ENCODE peak calls at places on chromosome X, in four cellular contexts. G is nephron progenitor cell, J is IMR-90, P is GM06990. D is an unnamed sample.

GRCh38 chrX:7110821-7111276 is 36.7 kb upstream of the STS start:
- DNase-seq in P (peak), G (no peak), J (no peak), D (no peak)

GRCh38 chrX:132294192-132294591 is 74.9 kb upstream of the RAP2C start:
- DNase-seq in J (no peak), P (no peak), G (no peak), D (no peak)

GRCh38 chrX:136762820-136763452 is 17.8 kb downstream of the ARHGEF6 start:
- DNase-seq in J (no peak), G (no peak), P (peak), D (no peak)

GRCh38 chrX:13101439-13102139 is 57.2 kb upstream of the FAM9C start:
- DNase-seq in P (no peak), G (no peak), J (peak), D (peak)

GRCh38 chrX:130340271-130340670 is 552 bp downstream of the SLC25A14 start:
- DNase-seq in P (no peak), J (no peak), G (no peak), D (no peak)

GRCh38 chrX:13220916-13221315 is 98.9 kb downstream of the ATXN3L start:
- DNase-seq in P (no peak), G (no peak), J (peak), D (peak)

GRCh38 chrX:40646489-40647306 is 663 bp downstream of the CXorf38 start:
- DNase-seq in J (peak), G (peak), P (peak), D (peak)

GRCh38 chrX:68728186-68728585 is 80.7 kb downstream of the STARD8 start:
- DNase-seq in G (no peak), J (no peak), P (no peak), D (no peak)

GRCh38 chrX:21645437-21646220 is 12.5 kb downstream of the KLHL34 start:
- DNase-seq in J (no peak), P (no peak), G (no peak), D (no peak)

GRCh38 chrX:143336261-143336660 is 181.0 kb downstream of the SPANXN3 start:
- DNase-seq in J (no peak), G (no peak), P (no peak), D (no peak)

GRCh38 chrX:52988985-52989917 is 30.9 kb upstream of the FAM156A start:
- DNase-seq in J (no peak), G (no peak), P (no peak), D (peak)

GRCh38 chrX:120824021-120824420 is 51.6 kb downstream of the CT47B1 start:
- DNase-seq in P (no peak), G (no peak), J (no peak), D (no peak)

GRCh38 chrX:48793935-48794334 is 7.5 kb downstream of the GATA1 start:
- DNase-seq in P (no peak), G (no peak), J (no peak), D (no peak)

DNA sequence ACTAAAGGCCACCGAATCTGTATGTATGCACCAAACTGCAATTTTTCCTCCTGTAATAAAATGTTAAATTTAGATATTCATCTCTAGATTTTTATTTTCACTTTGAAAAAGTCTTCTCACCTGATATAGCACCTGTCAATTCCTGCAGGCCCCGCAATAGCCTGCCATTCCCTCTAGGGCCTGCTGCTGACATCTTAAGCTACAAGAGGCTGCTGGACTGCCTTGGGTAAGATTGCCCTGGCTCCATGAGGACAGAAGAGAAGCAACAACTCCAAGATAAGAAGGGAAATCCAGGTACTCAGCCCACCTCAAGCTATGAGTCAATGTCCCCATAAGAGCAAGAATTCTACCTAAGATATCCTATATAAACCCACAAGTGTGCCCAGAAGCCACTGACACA is 230.2 kb upstream of the AGTR2 start:
- DNase-seq in J (no peak), G (no peak), P (peak), D (no peak)
- TF ChIP-seq CTCF in J (no peak), G (no peak), P (peak), D (no peak)

GRCh38 chrX:42934020-42934701 is 156.2 kb upstream of the PPP1R2C start:
- DNase-seq in P (peak), G (no peak), J (no peak), D (no peak)
- TF ChIP-seq CTCF in P (no peak), G (no peak), J (no peak), D (no peak)

GRCh38 chrX:103211012-103211715 is 3.7 kb upstream of the BEX4 start:
- DNase-seq in P (no peak), G (peak), J (peak), D (peak)
- TF ChIP-seq CTCF in P (peak), G (peak), J (peak), D (peak)

DNA sequence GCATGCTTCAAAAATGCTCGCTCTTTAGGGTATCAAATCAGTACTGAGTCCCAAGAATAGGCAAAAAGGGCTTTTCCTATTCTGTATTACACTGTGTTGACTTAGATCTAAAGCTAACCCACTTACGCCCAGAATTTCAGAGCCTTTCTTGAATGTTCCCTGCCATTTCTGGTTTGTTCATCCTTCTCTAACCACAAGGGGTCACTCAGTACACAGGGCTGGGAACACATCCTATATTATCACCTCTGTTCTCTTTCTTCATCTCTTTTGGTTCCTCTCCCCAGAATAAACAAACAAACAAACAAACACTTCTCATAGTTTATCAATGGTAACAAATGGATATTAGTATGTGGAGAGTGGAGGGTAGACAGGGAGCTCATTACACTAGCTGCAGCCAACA is 25.5 kb upstream of the MORC4 start:
- DNase-seq in P (peak), J (peak), G (peak), D (peak)
- TF ChIP-seq CTCF in P (peak), J (peak), G (peak), D (peak)

D was measured in HFFc6.